ENCODE peak calls at places on chromosome 16, in five cellular contexts. B is cardiac muscle cell; G is activated CD8-positive, alpha-beta T cell treated with anti-CD3 and anti-CD28 coated beads, Interleukin-2, amount 10 ng/mL, durations not matched to agents 7 days and 5 days; Z is uterus; P is HT-29. A is an unnamed sample.

GRCh38 chr16:26765087-26765486 is 301.6 kb upstream of the C16orf82 start:
- DNase-seq in Z (no peak), G (peak; percentile 22), B (no peak), P (peak; percentile 11), A (no peak)

GRCh38 chr16:77223184-77223583 is 24.0 kb downstream of the SYCE1L start:
- DNase-seq in Z (no peak), G (peak; percentile 46), B (no peak), P (peak; percentile 39), A (no peak)

GRCh38 chr16:55567382-55567781 is 898 bp downstream of the CAPNS2 start:
- DNase-seq in Z (no peak), P (no peak), G (no peak), B (peak; percentile 91), A (no peak)

GRCh38 chr16:86952769-86953168 is 364.4 kb downstream of the C16orf95 start:
- DNase-seq in P (no peak), B (no peak), Z (no peak), G (no peak), A (no peak)

GRCh38 chr16:27267037-27267677 is 1.4 kb downstream of the NSMCE1 start:
- DNase-seq in Z (no peak), G (no peak), P (no peak), B (no peak), A (no peak)

GRCh38 chr16:74035816-74036215 is 260.8 kb upstream of the PSMD7 start:
- DNase-seq in P (peak; percentile 21), Z (no peak), G (no peak), B (peak; percentile 6), A (no peak)

GRCh38 chr16:87368029-87368765 is 15.4 kb downstream of the FBXO31 start:
- DNase-seq in P (no peak), Z (no peak), B (no peak), G (no peak), A (no peak)

GRCh38 chr16:83966153-83966696 is 1.8 kb upstream of the NECAB2 start:
- DNase-seq in B (no peak), P (no peak), G (no peak), Z (no peak), A (no peak)

GRCh38 chr16:56643080-56643778 is 4.8 kb downstream of the MT1A start:
- DNase-seq in G (peak; percentile 87), P (peak; percentile 78), Z (peak; percentile 36), B (peak; percentile 70), A (no peak)

GRCh38 chr16:74738134-74738541 is 36.5 kb downstream of the FA2H start:
- DNase-seq in P (peak; percentile 61), B (no peak), G (no peak), Z (no peak), A (no peak)

GRCh38 chr16:6335072-6335471 is 997.6 kb upstream of the RBFOX1 start:
- DNase-seq in B (no peak), P (no peak), Z (no peak), G (no peak), A (no peak)

GRCh38 chr16:8941718-8942344 is 21.9 kb downstream of the USP7 start:
- DNase-seq in P (no peak), Z (no peak), B (no peak), G (no peak), A (no peak)

GRCh38 chr16:80580109-80580832 is 39.5 kb downstream of the DYNLRB2 start:
- DNase-seq in G (peak; percentile 88), Z (no peak), B (peak; percentile 16), P (no peak), A (no peak)

GRCh38 chr16:27625050-27625697 is 75.2 kb downstream of the KATNIP start:
- DNase-seq in B (peak; percentile 85), G (no peak), P (peak; percentile 27), Z (no peak), A (no peak)

GRCh38 chr16:50598256-50598894 is 50.2 kb downstream of the NKD1 start:
- DNase-seq in P (no peak), B (no peak), Z (no peak), G (no peak), A (no peak)

GRCh38 chr16:84177740-84178070 is 9.2 kb downstream of the TAF1C start:
- DNase-seq in B (peak; percentile 39), G (no peak), Z (peak; percentile 21), P (no peak), A (no peak)

GRCh38 chr16:11792404-11793260 is 4.4 kb downstream of the ZC3H7A start:
- DNase-seq in G (no peak), P (no peak), Z (no peak), B (no peak), A (no peak)

GRCh38 chr16:58652741-58653140 is 23.1 kb upstream of the CNOT1 start:
- DNase-seq in G (no peak), Z (no peak), P (no peak), B (peak; percentile 38), A (no peak)

GRCh38 chr16:11242658-11243057 is 13.3 kb downstream of the SOCS1 start:
- DNase-seq in Z (no peak), B (no peak), G (no peak), P (no peak), A (no peak)

GRCh38 chr16:49934557-49935260 is 78.8 kb upstream of the ZNF423 start:
- DNase-seq in B (no peak), G (no peak), P (no peak), Z (no peak), A (no peak)

A was measured in HS-5.